ENCODE peak calls at places on chromosomes 1 and 21, in eight cellular contexts. F, X, E, O, A, C, Q and G are unnamed samples.

GRCh38 chr1:206419783-206420182 is 50.5 kb upstream of the IKBKE start:
- DNase-seq in X (no peak), Q (no peak), A (no peak), E (no peak), C (no peak), F (no peak), O (no peak), G (no peak)

GRCh38 chr1:5771788-5772187 is 220.4 kb downstream of the NPHP4 start:
- DNase-seq in A (no peak), Q (no peak), X (no peak), E (no peak), O (no peak), C (no peak), F (no peak), G (no peak)

GRCh38 chr21:34582506-34583150 is 32.3 kb downstream of the RCAN1 start:
- DNase-seq in C (no peak), O (no peak), A (peak; percentile 49), X (no peak), F (peak; percentile 31), Q (peak; percentile 37), E (peak; percentile 28), G (peak; percentile 62)

GRCh38 chr21:41713495-41714281 is 53.2 kb downstream of the RIPK4 start:
- DNase-seq in E (no peak), X (no peak), F (no peak), A (no peak), Q (peak; percentile 42), O (no peak), C (no peak), G (no peak)

GRCh38 chr1:112507896-112508241 is 896 bp upstream of the WNT2B start:
- DNase-seq in X (peak; percentile 84), F (peak; percentile 17), E (no peak), O (no peak), Q (no peak), C (no peak), A (no peak), G (no peak)

GRCh38 chr1:215497516-215497915 is 69.6 kb upstream of the KCTD3 start:
- DNase-seq in Q (no peak), F (no peak), O (no peak), A (no peak), X (no peak), C (no peak), E (no peak), G (no peak)

GRCh38 chr1:156498447-156499193 is 2.0 kb downstream of the MEF2D start:
- DNase-seq in F (peak; percentile 62), E (peak; percentile 50), O (no peak), Q (no peak), A (peak; percentile 86), C (no peak), X (peak; percentile 64), G (peak; percentile 54)

GRCh38 chr1:101309334-101310221 is 72.8 kb downstream of the S1PR1 start:
- DNase-seq in C (no peak), F (peak; percentile 55), O (no peak), Q (peak; percentile 35), X (peak; percentile 70), E (peak; percentile 12), A (peak; percentile 79), G (peak; percentile 72)

GRCh38 chr1:15246960-15247614 is at the start of gene FHAD1:
- DNase-seq in A (peak; percentile 64), O (peak; percentile 57), X (peak; percentile 94), F (no peak), E (peak; percentile 78), C (no peak), Q (no peak), G (peak; percentile 12)

GRCh38 chr1:44072204-44072603 is 40.9 kb upstream of the SLC6A9 start:
- DNase-seq in F (peak; percentile 69), O (peak; percentile 61), Q (no peak), A (no peak), X (no peak), C (no peak), E (no peak), G (peak; percentile 60)

GRCh38 chr1:200290010-200290685 is 119.7 kb downstream of the ZNF281 start:
- DNase-seq in A (no peak), E (peak; percentile 57), O (peak; percentile 37), C (no peak), F (peak; percentile 17), X (no peak), Q (peak; percentile 69), G (peak; percentile 27)

GRCh38 chr1:89068291-89068690 is 3.3 kb upstream of the GBP1 start:
- DNase-seq in F (no peak), Q (no peak), E (no peak), A (no peak), O (no peak), X (no peak), C (no peak), G (no peak)

GRCh38 chr1:66571789-66572188 is 37.8 kb downstream of the SGIP1 start:
- DNase-seq in F (no peak), A (no peak), X (no peak), O (peak; percentile 34), E (no peak), Q (no peak), C (no peak), G (no peak)

GRCh38 chr1:155893389-155894142 is 17.6 kb downstream of the RIT1 start:
- DNase-seq in A (peak; percentile 93), E (peak; percentile 75), X (no peak), C (no peak), Q (peak; percentile 85), F (no peak), O (peak; percentile 27), G (peak; percentile 49)

GRCh38 chr1:165287781-165288180 is 68.7 kb downstream of the LMX1A start:
- DNase-seq in C (no peak), X (no peak), Q (no peak), O (no peak), A (no peak), F (no peak), E (no peak), G (no peak)

GRCh38 chr1:198655464-198656121 is 16.8 kb downstream of the PTPRC start:
- DNase-seq in A (no peak), X (no peak), E (no peak), Q (no peak), O (no peak), C (no peak), F (no peak), G (peak; percentile 56)

GRCh38 chr21:39084073-39084472 is 99.2 kb downstream of the PSMG1 start:
- DNase-seq in E (no peak), Q (no peak), C (no peak), A (no peak), F (no peak), O (no peak), X (no peak), G (no peak)
- TF ChIP-seq POLR2A in E (no peak), Q (no peak), C (no peak), A (no peak), F (no peak), O (no peak), X (no peak), G (no peak)

GRCh38 chr1:235673981-235674380 is 24.4 kb upstream of the GNG4 start:
- DNase-seq in A (no peak), E (no peak), X (no peak), C (no peak), F (no peak), Q (no peak), O (no peak), G (no peak)
- TF ChIP-seq MAX in A (no peak), E (no peak), X (no peak), C (no peak), F (no peak), Q (no peak), O (no peak), G (no peak)

GRCh38 chr1:226882631-226883409 is 12.4 kb downstream of the PSEN2 start:
- DNase-seq in Q (no peak), C (peak; percentile 86), O (no peak), F (no peak), E (no peak), A (no peak), X (no peak), G (no peak)
- H3K4me3 ChIP-seq in Q (no peak overlapping the region), C (peak overlapping the region; percentile 53), O (no peak overlapping the region), F (no peak overlapping the region), E (no peak overlapping the region), A (no peak overlapping the region), X (no peak overlapping the region), G (no peak overlapping the region)

DNA sequence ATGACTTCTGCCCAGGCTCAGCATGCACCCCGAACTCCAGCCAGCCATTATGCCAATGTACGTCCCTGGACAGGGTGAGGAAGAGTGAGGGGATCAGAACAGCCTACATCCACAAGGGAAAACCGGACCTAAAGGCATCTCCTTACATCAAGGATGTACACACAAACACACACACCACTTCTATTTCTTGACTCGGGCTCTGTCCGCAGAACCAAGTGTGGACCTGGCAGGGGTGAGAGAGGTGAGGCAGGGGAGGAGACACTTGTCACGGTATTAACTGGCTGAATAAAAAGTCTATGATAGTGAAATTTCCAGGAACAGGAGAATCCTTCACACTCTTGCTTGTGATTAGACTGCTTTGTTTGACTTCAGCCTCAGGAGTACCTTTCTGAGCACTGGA is 2.3 kb downstream of the LMOD1 start:
- DNase-seq in O (no peak), F (no peak), E (no peak), X (no peak), C (no peak), A (no peak), Q (no peak), G (no peak)
- TF ChIP-seq POLR2A in O (no peak), F (no peak), E (no peak), X (no peak), C (no peak), A (no peak), Q (no peak), G (no peak)

DNA sequence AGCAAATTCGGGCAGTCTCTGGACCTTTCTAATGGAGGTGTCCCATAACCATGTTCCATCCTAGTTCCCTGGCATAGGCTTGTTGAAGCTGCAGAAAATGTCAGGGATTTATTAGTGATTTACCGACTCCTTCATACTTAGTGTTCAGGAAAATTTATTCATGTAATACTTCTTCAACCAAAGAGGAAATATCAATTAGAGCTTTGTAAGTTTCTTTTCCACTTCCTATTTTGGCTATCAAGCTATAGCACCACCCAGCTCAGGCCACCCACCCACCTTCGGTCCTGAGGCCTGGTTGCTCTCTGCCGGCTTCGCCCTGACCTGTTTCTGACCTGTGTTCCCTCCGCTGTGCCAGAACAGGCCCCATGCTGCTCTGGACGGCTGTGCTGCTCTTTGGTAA is at the start of gene FCRL6:
- DNase-seq in F (no peak), E (no peak), O (no peak), X (no peak), C (no peak), A (no peak), Q (no peak), G (no peak)
- TF ChIP-seq MAX in F (no peak), E (no peak), O (no peak), X (no peak), C (no peak), A (no peak), Q (no peak), G (no peak)

DNA sequence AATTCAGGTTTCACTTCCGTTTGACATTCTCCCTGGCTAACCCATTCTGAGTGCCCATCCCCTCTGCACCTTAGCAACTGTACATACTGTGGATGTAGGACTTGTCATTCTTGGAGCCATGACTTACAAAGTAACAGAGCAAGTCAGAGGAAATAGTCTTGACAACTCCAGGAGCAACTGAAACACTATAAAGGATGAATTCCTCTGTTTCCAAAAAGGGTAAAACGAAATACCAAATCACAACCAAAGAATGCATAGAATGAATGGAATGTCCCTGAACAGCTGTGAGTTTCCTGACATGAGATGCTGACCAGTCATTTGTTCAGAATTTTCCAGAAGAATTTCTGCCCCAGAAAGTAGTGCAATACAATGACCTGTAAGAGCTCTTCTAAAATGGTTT is 66.6 kb downstream of the KCNJ6 start:
- DNase-seq in E (no peak), C (no peak), O (no peak), X (no peak), A (peak; percentile 41), F (no peak), Q (no peak), G (peak; percentile 2)
- H3K4me3 ChIP-seq in E (no peak overlapping the region), C (no peak overlapping the region), O (no peak overlapping the region), X (no peak overlapping the region), A (no peak overlapping the region), F (no peak overlapping the region), Q (no peak overlapping the region), G (no peak overlapping the region)

GRCh38 chr1:233294991-233295774 is at the start of gene PCNX2:
- DNase-seq in F (peak; percentile 20), X (peak; percentile 72), A (peak; percentile 52), E (peak; percentile 62), C (no peak), O (peak; percentile 33), Q (no peak), G (peak; percentile 82)
- TF ChIP-seq POLR2A in F (no peak), X (peak; percentile 57), A (no peak), E (peak; percentile 72), C (peak; percentile 71), O (peak; percentile 54), Q (no peak), G (no peak)